ENCODE peak calls at places on chromosomes 7 and 10, in seven cellular contexts. S is fibroblast of lung, M is MM.1S, I is heart left ventricle, Q is sigmoid colon, K is Panc1, U is H1. B is an unnamed sample.

GRCh38 chr7:67843615-67844014 is 847.0 kb downstream of the TYW1 start:
- DNase-seq in S (no peak), M (no peak), I (no peak), Q (no peak), K (no peak), U (no peak), B (no peak)

GRCh38 chr7:107213193-107213788 is 44.5 kb downstream of the HBP1 start:
- DNase-seq in S (no peak), M (no peak), I (peak; percentile 65), Q (no peak), K (no peak), U (no peak), B (no peak)

GRCh38 chr7:127514499-127514898 is 70.9 kb downstream of the GCC1 start:
- DNase-seq in S (peak; percentile 36), M (peak; percentile 44), I (no peak), Q (no peak), K (peak; percentile 41), U (no peak), B (no peak)

GRCh38 chr10:7491949-7492659 is 81.3 kb upstream of the SFMBT2 start:
- DNase-seq in S (no peak), M (peak; percentile 82), I (no peak), Q (no peak), K (no peak), U (no peak), B (no peak)

GRCh38 chr10:52447931-52448353 is 133.9 kb downstream of the DKK1 start:
- DNase-seq in S (peak; percentile 50), M (no peak), I (no peak), Q (no peak), K (no peak), U (no peak), B (no peak)

GRCh38 chr10:7438196-7438986 is 27.6 kb upstream of the SFMBT2 start:
- DNase-seq in S (no peak), M (no peak), I (no peak), Q (no peak), K (no peak), U (no peak), B (no peak)

GRCh38 chr7:32890010-32890552 is 1.5 kb downstream of the KBTBD2 start:
- DNase-seq in S (peak; percentile 32), M (peak; percentile 21), I (no peak), Q (no peak), K (no peak), U (no peak), B (no peak)

GRCh38 chr10:31101123-31101522 is 69.5 kb upstream of the ZNF438 start:
- DNase-seq in S (peak; percentile 94), M (no peak), I (no peak), Q (no peak), K (peak; percentile 25), U (no peak), B (no peak)

GRCh38 chr10:36888925-36889573 is 236.3 kb upstream of the ANKRD30A start:
- DNase-seq in S (no peak), M (peak; percentile 62), I (no peak), Q (no peak), K (peak; percentile 13), U (peak; percentile 10), B (peak; percentile 22)

GRCh38 chr7:21352540-21353387 is 75.1 kb upstream of the SP4 start:
- DNase-seq in S (no peak), M (peak; percentile 88), I (no peak), Q (no peak), K (no peak), U (no peak), B (no peak)

GRCh38 chr7:41134242-41134872 is 568.5 kb downstream of the INHBA start:
- DNase-seq in S (peak; percentile 62), M (no peak), I (no peak), Q (no peak), K (no peak), U (no peak), B (no peak)

GRCh38 chr7:134419085-134419484 is 39.8 kb downstream of the AKR1B1 start:
- DNase-seq in S (no peak), M (no peak), I (no peak), Q (no peak), K (no peak), U (no peak), B (no peak)

GRCh38 chr7:149794665-149795064 is 21.3 kb upstream of the ZNF467 start:
- DNase-seq in S (no peak), M (no peak), I (no peak), Q (no peak), K (no peak), U (no peak), B (no peak)

GRCh38 chr7:116512524-116513188 is 12.2 kb upstream of the CAV1 start:
- DNase-seq in S (peak; percentile 84), M (no peak), I (no peak), Q (no peak), K (no peak), U (no peak), B (no peak)

GRCh38 chr10:43053825-43054224 is 23.0 kb upstream of the RET start:
- DNase-seq in S (no peak), M (no peak), I (no peak), Q (no peak), K (no peak), U (no peak), B (no peak)

GRCh38 chr7:75989084-75989725 is 5.2 kb downstream of the TMEM120A start:
- DNase-seq in S (no peak), M (no peak), I (peak; percentile 87), Q (no peak), K (no peak), U (no peak), B (no peak)

GRCh38 chr10:61404771-61405170 is 48.4 kb downstream of the TMEM26 start:
- DNase-seq in S (peak; percentile 93), M (no peak), I (no peak), Q (no peak), K (no peak), U (no peak), B (no peak)

GRCh38 chr7:142441074-142441403 is 183.2 kb upstream of the PRSS58 start:
- DNase-seq in S (no peak), M (peak; percentile 91), I (no peak), Q (no peak), K (no peak), U (no peak), B (no peak)

GRCh38 chr10:22620140-22620857 is 94.1 kb downstream of the PIP4K2A start:
- DNase-seq in S (peak; percentile 98), M (no peak), I (peak; percentile 81), Q (peak; percentile 77), K (peak; percentile 91), U (no peak), B (no peak)

GRCh38 chr10:113756940-113757543 is 5.6 kb downstream of the PLEKHS1 start:
- DNase-seq in S (no peak), M (no peak), I (no peak), Q (no peak), K (no peak), U (no peak), B (no peak)

GRCh38 chr7:155815332-155816191 is 3.3 kb upstream of the SHH start:
- DNase-seq in S (peak; percentile 36), M (peak; percentile 72), I (peak; percentile 75), Q (no peak), K (no peak), U (no peak), B (no peak)

GRCh38 chr10:101014966-101015581 is 15.5 kb downstream of the LZTS2 start:
- DNase-seq in S (peak; percentile 90), M (no peak), I (no peak), Q (no peak), K (no peak), U (no peak), B (no peak)

GRCh38 chr10:102802920-102803534 is 34.2 kb downstream of the CYP17A1 start:
- DNase-seq in S (peak; percentile 97), M (no peak), I (no peak), Q (peak; percentile 91), K (no peak), U (peak; percentile 61), B (peak; percentile 52)

GRCh38 chr10:31215052-31215451 is 104.0 kb upstream of the ZEB1 start:
- DNase-seq in S (no peak), M (no peak), I (no peak), Q (no peak), K (no peak), U (no peak), B (no peak)

GRCh38 chr10:71921319-71922027 is 42.7 kb upstream of the CHST3 start:
- DNase-seq in S (no peak), M (no peak), I (no peak), Q (peak; percentile 81), K (no peak), U (no peak), B (no peak)

GRCh38 chr7:28083159-28083997 is 97.2 kb downstream of the JAZF1 start:
- DNase-seq in S (no peak), M (no peak), I (no peak), Q (peak; percentile 83), K (no peak), U (no peak), B (no peak)

GRCh38 chr7:38831262-38831661 is 77.7 kb downstream of the VPS41 start:
- DNase-seq in S (no peak), M (no peak), I (no peak), Q (no peak), K (no peak), U (no peak), B (no peak)

GRCh38 chr7:137734221-137734620 is 112.6 kb downstream of the DGKI start:
- DNase-seq in S (peak; percentile 56), M (no peak), I (no peak), Q (no peak), K (no peak), U (no peak), B (no peak)

GRCh38 chr7:2460188-2460587 is 16.0 kb downstream of the GRIFIN start:
- DNase-seq in S (no peak), M (no peak), I (peak; percentile 48), Q (no peak), K (no peak), U (no peak), B (no peak)

DNA sequence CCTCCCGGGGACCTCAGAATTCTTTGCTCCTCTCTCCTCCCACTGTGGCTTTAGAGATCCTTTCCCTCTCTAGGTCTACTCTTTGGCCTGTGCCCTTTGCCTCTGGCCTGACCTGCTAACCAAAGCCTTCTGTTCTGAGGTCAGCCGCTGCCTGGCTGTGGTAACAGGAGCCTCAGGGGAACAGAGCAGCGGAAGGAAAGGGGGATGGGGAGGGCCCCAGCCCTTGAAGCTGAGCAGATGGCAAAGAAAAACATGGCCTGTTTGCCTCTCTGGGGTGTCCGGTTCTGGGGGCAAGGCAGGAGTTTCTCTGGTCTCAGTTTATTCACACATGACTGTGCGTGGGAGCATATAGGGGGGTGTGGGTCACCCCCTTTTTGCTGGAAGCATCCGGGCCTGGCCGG is 28.2 kb downstream of the COL26A1 start:
- DNase-seq in S (no peak), M (peak; percentile 84), I (peak; percentile 69), Q (no peak), K (no peak), U (no peak), B (no peak)
- H3K27ac ChIP-seq in S (no peak overlapping the region), M (no peak overlapping the region), I (no peak overlapping the region), Q (no peak overlapping the region), K (peak overlapping the region; percentile 20), U (peak overlapping the region; percentile 21), B (no peak overlapping the region)

GRCh38 chr10:128864554-128865300 is 602.3 kb upstream of the MGMT start:
- DNase-seq in S (no peak), M (no peak), I (no peak), Q (no peak), K (no peak), U (no peak), B (no peak)
- H3K36me3 ChIP-seq in S (no peaks in the 10 kb centered on the region), M (no peaks in the 10 kb centered on the region), I (no peaks in the 10 kb centered on the region), Q (no peaks in the 10 kb centered on the region), K (no peaks in the 10 kb centered on the region), U (no peaks in the 10 kb centered on the region), B (no peaks in the 10 kb centered on the region)

GRCh38 chr10:128063736-128064614 is 62.2 kb downstream of the MKI67 start:
- DNase-seq in S (peak; percentile 11), M (no peak), I (peak; percentile 64), Q (peak; percentile 64), K (no peak), U (no peak), B (no peak)
- H3K27ac ChIP-seq in S (no peak overlapping the region), M (peak overlapping the region; percentile 90), I (peak overlapping the region; percentile 38), Q (peak overlapping the region; percentile 65), K (no peak overlapping the region), U (no peak overlapping the region), B (no peak overlapping the region)

GRCh38 chr10:133272964-133273420 is 3.7 kb downstream of the ADAM8 start:
- DNase-seq in S (no peak), M (peak; percentile 0), I (peak; percentile 59), Q (no peak), K (no peak), U (no peak), B (no peak)
- H3K36me3 ChIP-seq in S (no peaks in the 10 kb centered on the region), M (peaks cover 3% of the 10 kb centered on the region), I (peaks cover 4% of the 10 kb centered on the region), Q (no peaks in the 10 kb centered on the region), K (no peaks in the 10 kb centered on the region), U (no peaks in the 10 kb centered on the region), B (no peaks in the 10 kb centered on the region)